ENCODE peak calls at places on chromosomes 2 and 18, in ten cellular contexts. D is spleen, V is A549, H is type B pancreatic cell, P is GM10248, U is RWPE1, A is esophagus squamous epithelium, W is ovary, S is IMR-90, B is left ventricle myocardium inferior. T is an unnamed sample.

GRCh38 chr2:27807476-27807875 is 36.0 kb downstream of the MRPL33 start:
- DNase-seq in H (no peak), W (peak; percentile 28), B (no peak), A (no peak), V (peak; percentile 62), D (no peak), P (no peak), S (peak; percentile 34), U (no peak), T (peak; percentile 55)

GRCh38 chr2:130827502-130828251 is 9.0 kb upstream of the ARHGEF4 start:
- DNase-seq in P (no peak), B (no peak), U (peak; percentile 70), H (no peak), S (peak; percentile 68), V (no peak), D (peak; percentile 61), W (no peak), A (no peak), T (peak; percentile 88)

GRCh38 chr18:23099621-23100020 is 35.7 kb upstream of the CABLES1 start:
- DNase-seq in V (peak; percentile 95), P (no peak), W (no peak), B (no peak), U (no peak), S (no peak), D (peak; percentile 20), H (no peak), A (no peak), T (no peak)

GRCh38 chr2:172931923-172932520 is 143.6 kb upstream of the MAP3K20 start:
- DNase-seq in W (peak; percentile 75), U (peak; percentile 41), P (peak; percentile 45), B (peak; percentile 50), S (peak; percentile 78), D (no peak), H (no peak), A (no peak), V (peak; percentile 68), T (peak; percentile 72)

GRCh38 chr2:33451214-33451613 is 25.2 kb upstream of the RASGRP3 start:
- DNase-seq in P (no peak), H (no peak), A (no peak), B (no peak), W (no peak), D (no peak), S (no peak), V (no peak), U (no peak), T (no peak)

GRCh38 chr2:216664593-216665034 is 30.7 kb downstream of the IGFBP5 start:
- DNase-seq in V (no peak), H (no peak), A (no peak), D (no peak), B (no peak), S (peak; percentile 45), P (no peak), U (no peak), W (no peak), T (peak; percentile 49)

GRCh38 chr2:263774-264492 is at the start of gene SH3YL1:
- DNase-seq in B (no peak), H (peak; percentile 78), V (peak; percentile 14), W (peak; percentile 69), A (no peak), D (peak; percentile 92), P (peak; percentile 54), S (no peak), U (peak; percentile 50), T (peak; percentile 61)

GRCh38 chr18:47265197-47265596 is 13.7 kb upstream of the SKOR2 start:
- DNase-seq in D (no peak), W (no peak), P (no peak), S (peak; percentile 1), B (no peak), V (no peak), A (no peak), H (no peak), U (no peak), T (peak; percentile 68)

GRCh38 chr2:155427470-155427869 is 729.0 kb downstream of the KCNJ3 start:
- DNase-seq in W (no peak), V (no peak), H (no peak), S (no peak), P (no peak), A (no peak), D (no peak), B (no peak), U (no peak), T (no peak)

GRCh38 chr2:109397883-109398282 is 215.9 kb downstream of the SEPTIN10 start:
- DNase-seq in S (no peak), W (no peak), A (no peak), U (no peak), D (no peak), B (no peak), H (no peak), P (no peak), V (no peak), T (no peak)

GRCh38 chr2:207133862-207134519 is 31.8 kb downstream of the KLF7 start:
- DNase-seq in H (no peak), D (no peak), A (no peak), V (peak; percentile 39), B (peak; percentile 79), U (peak; percentile 77), W (peak; percentile 72), P (no peak), S (peak; percentile 89), T (peak; percentile 81)

DNA sequence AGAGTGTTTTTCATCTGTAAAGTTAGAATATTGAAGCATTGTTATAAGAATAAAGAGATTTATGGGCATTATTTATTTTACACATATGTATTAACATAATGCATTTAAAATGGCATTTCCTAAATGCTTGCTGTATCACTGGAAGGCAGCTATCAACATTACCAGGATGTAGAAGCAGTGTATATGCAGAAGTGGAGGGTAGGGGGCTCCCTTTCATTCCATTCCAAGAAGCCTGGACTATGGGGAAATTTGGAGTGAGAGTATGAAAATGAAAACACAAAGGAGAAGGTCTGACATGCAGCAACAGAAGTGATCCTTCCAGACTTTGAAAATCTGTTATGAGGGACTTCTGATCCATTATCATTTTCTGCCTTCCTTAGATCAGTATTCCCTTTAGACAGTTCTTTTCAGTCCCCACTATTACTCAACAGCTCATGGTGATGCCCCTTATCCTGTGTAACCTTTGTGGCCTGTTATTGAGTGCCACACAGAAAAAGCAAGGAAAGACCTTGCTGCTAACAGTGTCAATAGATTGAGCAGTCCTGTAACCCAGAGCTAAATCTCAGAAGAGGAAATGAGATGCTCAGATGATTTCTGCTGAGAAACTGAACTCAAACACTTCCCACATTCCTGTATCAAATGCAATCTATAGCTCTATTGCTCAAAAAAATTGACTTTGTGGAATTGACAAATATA is 216.6 kb downstream of the HNMT start:
- DNase-seq in A (no peak), P (no peak), V (no peak), D (no peak), H (no peak), U (no peak), W (no peak), S (no peak), B (no peak), T (peak; percentile 13)
- TF ChIP-seq CTCF in A (no peak), P (no peak), V (no peak), D (no peak), H (peak; percentile 42), U (no peak), W (no peak), S (peak; percentile 20), B (no peak), T (peak; percentile 15)

GRCh38 chr2:42337356-42337820 is 23.6 kb downstream of the COX7A2L start:
- DNase-seq in B (no peak), H (no peak), D (no peak), S (no peak), V (no peak), P (no peak), U (no peak), W (no peak), A (no peak), T (no peak)
- TF ChIP-seq CTCF in B (no peak), H (peak; percentile 52), D (no peak), S (no peak), V (no peak), P (no peak), U (no peak), W (no peak), A (peak; percentile 9), T (no peak)

GRCh38 chr18:5546660-5547059 is 2.9 kb upstream of the EPB41L3 start:
- DNase-seq in V (peak; percentile 17), W (no peak), D (no peak), P (no peak), B (no peak), H (no peak), A (no peak), S (peak; percentile 62), U (no peak), T (peak; percentile 26)
- TF ChIP-seq CTCF in V (no peak), W (peak; percentile 17), D (no peak), P (no peak), B (peak; percentile 48), H (peak; percentile 71), A (peak; percentile 30), S (peak; percentile 61), U (no peak), T (no peak)

DNA sequence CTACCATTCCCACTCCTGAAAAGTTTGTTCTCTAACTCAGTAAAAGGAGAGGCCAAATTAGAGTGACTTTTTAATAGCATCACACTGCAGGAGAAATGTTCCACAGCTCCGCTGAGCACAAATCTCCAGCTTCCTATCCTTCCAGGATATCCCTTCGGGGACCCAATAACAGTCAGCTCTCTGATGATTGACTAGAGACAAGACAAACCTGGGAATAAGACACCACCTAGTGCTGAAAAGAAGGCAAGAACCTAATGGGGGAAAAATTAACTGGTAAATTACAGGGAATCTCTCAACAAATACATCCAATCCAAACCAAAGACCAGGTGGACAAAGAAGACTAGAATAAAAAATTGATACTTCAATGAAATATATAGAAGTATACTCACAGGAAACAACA is 977.1 kb upstream of the SOX11 start:
- DNase-seq in P (no peak), H (no peak), W (no peak), B (no peak), V (no peak), S (no peak), U (no peak), D (no peak), A (no peak), T (peak; percentile 35)
- TF ChIP-seq CTCF in P (no peak), H (peak; percentile 49), W (no peak), B (no peak), V (no peak), S (no peak), U (no peak), D (no peak), A (no peak), T (peak; percentile 33)

DNA sequence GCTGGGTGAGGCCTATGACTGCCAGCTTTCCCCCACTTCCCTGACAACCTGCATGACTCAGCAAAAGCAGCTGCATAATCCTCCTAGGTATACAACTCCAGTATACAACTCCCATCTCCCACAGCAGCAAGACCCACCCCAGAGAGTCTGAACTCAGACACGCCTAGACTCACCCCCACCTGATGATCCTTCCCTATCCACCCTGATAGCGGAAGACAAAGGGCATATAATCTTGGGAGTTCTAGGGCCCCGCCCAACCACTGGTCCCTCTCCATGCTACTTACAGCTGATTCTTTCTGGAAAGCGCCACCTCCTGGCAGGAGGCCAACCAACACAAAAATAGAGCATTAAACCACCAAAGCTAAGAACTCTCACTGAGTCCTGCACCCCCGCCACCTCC is 296.5 kb downstream of the DCC start:
- DNase-seq in D (no peak), H (no peak), W (no peak), A (no peak), V (peak; percentile 5), S (no peak), P (no peak), U (no peak), B (no peak), T (no peak)
- TF ChIP-seq CTCF in D (no peak), H (no peak), W (no peak), A (no peak), V (no peak), S (no peak), P (no peak), U (no peak), B (no peak), T (no peak)

T was measured in MCF 10A.